ENCODE peak calls at places on chromosomes 1 and 21, in six cellular contexts. O is NCI-H510A; L is glutamatergic neuron; V is activated CD4-positive, alpha-beta T cell treated with anti-CD3 and anti-CD28 coated beads, Interleukin-2, amount 50 U/mL, for 48 hours; U is T-helper 2 cell; M is HT1080. B is an unnamed sample.

GRCh38 chr1:18557621-18558465 is 72.8 kb upstream of the PAX7 start:
- DNase-seq in O (peak), L (peak), V (no peak), U (no peak), M (peak), B (no peak)

GRCh38 chr1:38474738-38475623 is 384.6 kb downstream of the RRAGC start:
- DNase-seq in O (no peak), L (no peak), V (no peak), U (no peak), M (no peak), B (no peak)

GRCh38 chr1:159996653-159997052 is 35.1 kb downstream of the PIGM start:
- DNase-seq in O (no peak), L (no peak), V (no peak), U (no peak), M (peak), B (peak)

GRCh38 chr1:61223140-61223539 is 140.8 kb downstream of the NFIA start:
- DNase-seq in O (no peak), L (no peak), V (no peak), U (no peak), M (no peak), B (no peak)

GRCh38 chr1:108043712-108044111 is 78.7 kb upstream of the VAV3 start:
- DNase-seq in O (no peak), L (no peak), V (no peak), U (no peak), M (no peak), B (no peak)

GRCh38 chr1:177246710-177247588 is 76.2 kb downstream of the BRINP2 start:
- DNase-seq in O (no peak), L (no peak), V (no peak), U (no peak), M (peak), B (no peak)

GRCh38 chr1:195744256-195744655 is 864.0 kb downstream of the KCNT2 start:
- DNase-seq in O (no peak), L (peak), V (no peak), U (no peak), M (no peak), B (no peak)

GRCh38 chr1:159992161-159992560 is 38.1 kb upstream of the SLAMF9 start:
- DNase-seq in O (no peak), L (no peak), V (no peak), U (no peak), M (no peak), B (peak)

GRCh38 chr21:33244781-33245105 is 15.0 kb downstream of the IFNAR2 start:
- DNase-seq in O (no peak), L (no peak), V (no peak), U (no peak), M (no peak), B (no peak)

GRCh38 chr1:117367769-117368059 is 465 bp downstream of the MAN1A2 start:
- DNase-seq in O (no peak), L (no peak), V (no peak), U (no peak), M (no peak), B (no peak)

GRCh38 chr1:177873238-177873637 is 96.6 kb downstream of the SEC16B start:
- DNase-seq in O (no peak), L (no peak), V (no peak), U (no peak), M (peak), B (no peak)

B was measured in esophagus muscularis mucosa.